ENCODE peak calls at places on chromosome 4, in four cellular contexts. W is nephron progenitor cell, A is esophagus squamous epithelium, Y is coronary artery. S is an unnamed sample.

GRCh38 chr4:97923096-97923495 is 220.2 kb downstream of the STPG2 start:
- DNase-seq in A (no peak), W (no peak), Y (no peak), S (no peak)

GRCh38 chr4:89724716-89725115 is 112.2 kb downstream of the SNCA start:
- DNase-seq in Y (no peak), W (no peak), A (no peak), S (no peak)

GRCh38 chr4:79917246-79917645 is 155.8 kb downstream of the ANTXR2 start:
- DNase-seq in A (no peak), W (peak), Y (no peak), S (peak)

GRCh38 chr4:10124167-10124930 is 7.8 kb upstream of the WDR1 start:
- DNase-seq in Y (no peak), W (no peak), A (no peak), S (no peak)

GRCh38 chr4:150395872-150396271 is 186.1 kb upstream of the MAB21L2 start:
- DNase-seq in W (no peak), A (no peak), Y (no peak), S (no peak)

GRCh38 chr4:135601351-135601750 is 1399.8 kb upstream of the PABPC4L start:
- DNase-seq in Y (no peak), A (no peak), W (no peak), S (no peak)

GRCh38 chr4:47340914-47341313 is 122.6 kb downstream of the COMMD8 start:
- DNase-seq in W (no peak), A (no peak), Y (no peak), S (no peak)

GRCh38 chr4:101039367-101039766 is 308.0 kb downstream of the PPP3CA start:
- DNase-seq in Y (no peak), W (no peak), A (no peak), S (no peak)

GRCh38 chr4:53005149-53005546 is 143.0 kb downstream of the RASL11B start:
- DNase-seq in A (no peak), W (no peak), Y (no peak), S (no peak)

GRCh38 chr4:121155893-121156292 is 8.2 kb downstream of the TNIP3 start:
- DNase-seq in A (no peak), Y (no peak), W (no peak), S (no peak)

GRCh38 chr4:116724249-116724648 is 361.1 kb downstream of the TRAM1L1 start:
- DNase-seq in W (no peak), Y (no peak), A (no peak), S (no peak)

GRCh38 chr4:82372874-82373815 is 646 bp downstream of the HNRNPD start:
- DNase-seq in W (peak), A (peak), Y (peak), S (peak)

GRCh38 chr4:57989430-57989829 is 879.2 kb upstream of the IGFBP7 start:
- DNase-seq in W (no peak), Y (no peak), A (no peak), S (no peak)

GRCh38 chr4:122576261-122577188 is 44.3 kb downstream of the IL21 start:
- DNase-seq in A (no peak), Y (no peak), W (no peak), S (no peak)

GRCh38 chr4:22334155-22334554 is 181.7 kb downstream of the ADGRA3 start:
- DNase-seq in A (no peak), W (no peak), Y (no peak), S (no peak)

GRCh38 chr4:188372856-188373255 is 233.6 kb downstream of the TRIML1 start:
- DNase-seq in A (no peak), Y (no peak), W (no peak), S (no peak)

GRCh38 chr4:110197421-110198398 is 705 bp downstream of the ELOVL6 start:
- DNase-seq in W (peak), A (no peak), Y (no peak), S (peak)

GRCh38 chr4:16914208-16914607 is 15.8 kb upstream of the LDB2 start:
- DNase-seq in W (no peak), A (no peak), Y (no peak), S (no peak)

GRCh38 chr4:99710681-99711345 is 53.2 kb upstream of the C4orf54 start:
- DNase-seq in Y (no peak), A (no peak), W (no peak), S (no peak)

GRCh38 chr4:69874507-69874906 is 14.6 kb upstream of the SULT1E1 start:
- DNase-seq in Y (no peak), A (no peak), W (no peak), S (no peak)

GRCh38 chr4:180674629-180675367 is 1568.4 kb upstream of the TENM3 start:
- DNase-seq in W (no peak), A (no peak), Y (no peak), S (no peak)

GRCh38 chr4:184782731-184783472 is 42.9 kb downstream of the ACSL1 start:
- DNase-seq in W (no peak), Y (no peak), A (no peak), S (peak)

GRCh38 chr4:67087897-67088296 is 457.4 kb downstream of the CENPC start:
- DNase-seq in A (no peak), Y (no peak), W (peak), S (peak)

GRCh38 chr4:94690851-94691254 is 66.9 kb upstream of the BMPR1B start:
- DNase-seq in Y (no peak), A (no peak), W (no peak), S (no peak)

GRCh38 chr4:20288846-20289512 is 37.3 kb downstream of the SLIT2 start:
- DNase-seq in Y (no peak), W (no peak), A (no peak), S (no peak)

GRCh38 chr4:144721994-144722393 is 76.0 kb downstream of the HHIP start:
- DNase-seq in A (no peak), W (no peak), Y (no peak), S (no peak)

GRCh38 chr4:71239365-71239764 is 99.5 kb upstream of the SLC4A4 start:
- DNase-seq in W (no peak), A (no peak), Y (no peak), S (no peak)

GRCh38 chr4:100295792-100296191 is 105.5 kb upstream of the DDIT4L start:
- DNase-seq in Y (no peak), A (no peak), W (no peak), S (no peak)

GRCh38 chr4:102493794-102494193 is 7.4 kb upstream of the NFKB1 start:
- DNase-seq in W (no peak), A (no peak), Y (no peak), S (no peak)

GRCh38 chr4:40675166-40675565 is 45.5 kb upstream of the RBM47 start:
- DNase-seq in Y (no peak), W (no peak), A (no peak), S (no peak)
- TF ChIP-seq CTCF in Y (no peak), W (no peak), A (no peak), S (no peak)

GRCh38 chr4:15162465-15163283 is 160.4 kb downstream of the CPEB2 start:
- DNase-seq in Y (no peak), W (no peak), A (no peak), S (no peak)
- TF ChIP-seq CTCF in Y (no peak), W (peak), A (no peak), S (peak)

GRCh38 chr4:2964077-2964471 is 703 bp downstream of the GRK4 start:
- DNase-seq in W (peak), Y (no peak), A (no peak), S (no peak)
- TF ChIP-seq CTCF in W (no peak), Y (no peak), A (no peak), S (no peak)

DNA sequence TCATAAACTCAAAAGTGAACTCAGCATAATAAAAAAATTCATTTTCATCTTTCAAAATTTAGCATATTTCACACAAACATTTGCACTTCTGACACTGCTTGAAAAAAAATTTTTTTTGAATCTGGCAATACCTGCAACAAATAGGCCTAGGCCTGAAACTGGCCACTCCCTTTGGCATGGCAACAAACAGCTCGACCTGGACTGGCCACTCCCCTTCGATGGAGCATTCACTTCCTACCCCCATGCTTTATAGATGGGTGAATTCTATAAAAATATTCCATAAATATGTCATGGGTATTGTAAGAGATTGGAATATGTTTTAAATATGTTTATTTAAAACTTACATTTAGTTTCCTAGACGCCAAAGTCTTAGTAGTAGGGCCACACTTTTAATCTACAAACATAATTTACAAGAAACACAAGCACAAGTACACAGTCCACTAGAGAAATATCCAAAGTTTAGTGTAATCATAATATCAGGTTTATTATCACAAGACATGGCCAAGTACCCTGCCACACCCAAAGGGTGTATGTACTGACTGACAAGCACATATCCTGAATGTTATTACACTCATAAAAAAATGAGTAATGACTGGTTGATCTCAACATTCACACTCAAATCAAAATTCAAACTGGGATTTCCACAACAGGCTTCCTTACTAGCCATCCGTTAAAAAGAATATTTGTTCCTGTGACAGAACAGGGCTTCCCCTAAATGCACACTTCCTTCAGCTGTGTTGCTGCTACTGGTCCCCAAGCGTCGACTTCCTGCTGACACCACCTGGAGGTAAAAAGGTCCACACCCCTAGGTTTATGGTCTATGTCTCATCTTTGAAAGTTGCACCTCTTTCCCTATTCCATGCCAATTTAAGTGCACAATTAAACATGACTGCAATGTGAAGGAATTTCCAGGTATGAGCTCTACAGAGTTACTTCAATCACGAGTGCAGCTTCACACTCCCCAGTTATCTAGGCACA is 271.5 kb downstream of the NR3C2 start:
- DNase-seq in W (no peak), Y (no peak), A (no peak), S (no peak)
- TF ChIP-seq CTCF in W (no peak), Y (no peak), A (no peak), S (no peak)

DNA sequence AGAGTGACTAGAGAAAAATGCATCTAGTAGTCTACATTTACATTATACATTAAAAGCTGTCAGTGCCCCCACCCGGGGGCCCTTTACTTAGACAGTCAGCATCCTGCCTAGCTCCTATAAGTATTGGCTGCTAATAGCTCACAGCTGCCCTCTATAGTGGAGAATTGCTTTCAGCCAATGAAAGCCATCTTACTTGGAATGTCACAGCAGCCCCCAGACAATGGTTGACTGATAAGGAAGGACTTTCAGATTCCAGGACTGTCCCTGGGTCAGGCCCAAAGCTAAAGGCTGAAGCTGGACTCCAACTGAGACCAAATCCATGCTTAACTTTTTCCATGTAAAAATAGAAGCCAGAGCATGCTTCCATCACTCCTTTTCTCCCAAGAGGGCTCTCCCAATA is 196.9 kb downstream of the ANKRD50 start:
- DNase-seq in W (no peak), Y (no peak), A (no peak), S (no peak)
- TF ChIP-seq CTCF in W (no peak), Y (no peak), A (no peak), S (no peak)

DNA sequence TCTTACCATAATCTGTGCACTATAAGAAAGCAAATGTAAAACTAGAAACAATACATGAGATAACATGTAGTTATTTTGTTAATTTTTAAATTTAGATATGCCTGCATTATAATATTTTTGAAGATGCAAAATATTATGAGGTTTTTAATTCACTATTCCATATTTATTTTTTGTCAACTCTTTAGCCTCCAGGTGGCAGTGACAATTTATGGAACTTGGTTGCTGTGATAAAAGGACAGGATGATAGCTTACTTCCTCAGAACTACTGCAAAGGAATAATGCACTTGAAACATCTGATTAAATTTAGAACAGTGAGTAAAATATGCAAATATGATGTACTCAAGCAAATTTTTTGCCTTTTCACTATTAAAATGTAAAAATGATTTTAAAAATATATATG is 45.1 kb downstream of the SPATA4 start:
- DNase-seq in W (no peak), A (no peak), Y (no peak), S (peak)
- TF ChIP-seq CTCF in W (no peak), A (no peak), Y (peak), S (no peak)

GRCh38 chr4:154559931-154560801 is 2.6 kb upstream of the FGB start:
- DNase-seq in Y (no peak), A (no peak), W (no peak), S (no peak)

GRCh38 chr4:154562697-154563254 is at the start of gene FGB:
- DNase-seq in W (no peak), Y (no peak), A (no peak), S (no peak)

GRCh38 chr4:154560824-154561231 is 2.0 kb upstream of the FGB start:
- DNase-seq in Y (no peak), W (no peak), A (no peak), S (no peak)

GRCh38 chr4:154564311-154564710 is 1.5 kb downstream of the FGB start:
- DNase-seq in A (no peak), W (no peak), Y (no peak), S (no peak)

DNA sequence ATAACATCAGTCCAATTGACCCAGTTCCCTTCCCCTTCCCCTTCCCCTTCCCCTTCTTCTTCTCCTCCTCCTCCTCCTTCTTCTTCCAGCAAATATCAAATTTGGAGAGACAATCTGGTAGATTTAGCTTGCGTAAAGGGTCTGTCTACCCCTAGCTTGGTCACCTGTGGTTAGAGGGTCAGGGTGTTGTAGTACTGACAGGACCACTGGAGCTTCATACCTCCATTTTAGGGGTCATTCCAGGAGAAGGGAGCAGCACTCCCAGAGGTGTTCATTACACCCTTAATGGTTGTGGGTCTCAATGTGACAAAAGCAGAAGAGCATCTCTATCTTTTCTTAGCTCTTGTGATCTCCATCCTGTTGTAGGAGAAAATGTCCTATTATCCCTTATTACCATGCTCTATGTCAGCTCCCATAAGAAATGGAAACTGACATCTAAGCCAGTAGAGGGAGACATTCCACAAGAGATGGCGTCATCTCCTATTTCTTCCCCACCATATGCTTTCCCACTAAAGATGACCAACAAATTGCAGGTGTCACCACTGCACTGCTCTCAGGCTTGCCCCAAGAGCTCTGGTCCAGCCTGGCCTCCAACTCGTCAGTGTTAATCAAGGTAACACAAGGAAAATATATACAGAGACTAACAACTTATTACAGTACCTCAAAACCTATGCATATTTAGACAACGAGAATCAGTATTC is 3.5 kb upstream of the FGB start:
- DNase-seq in W (peak), A (no peak), Y (no peak), S (no peak)
- TF ChIP-seq CTCF in W (peak), A (no peak), Y (no peak), S (peak)